ENCODE peak calls at places on chromosome 3, in ten cellular contexts. L, E, Y, B, I, U, J, C, A and H are unnamed samples.

GRCh38 chr3:126731044-126731443 is 27.0 kb downstream of the CHCHD6 start:
- DNase-seq in E (no peak), Y (no peak), J (no peak), U (no peak), L (no peak), A (no peak), C (no peak), B (no peak), I (no peak), H (no peak)

GRCh38 chr3:122742234-122742633 is 51.4 kb downstream of the HSPBAP1 start:
- DNase-seq in E (no peak), I (no peak), B (no peak), C (no peak), J (no peak), Y (no peak), L (no peak), A (no peak), U (no peak), H (no peak)

GRCh38 chr3:143266936-143267335 is 147.4 kb downstream of the CHST2 start:
- DNase-seq in C (no peak), B (no peak), A (no peak), E (no peak), J (no peak), Y (no peak), U (no peak), L (no peak), I (no peak), H (no peak)

GRCh38 chr3:74891312-74891711 is 276.9 kb upstream of the CNTN3 start:
- DNase-seq in J (no peak), B (no peak), Y (no peak), L (no peak), C (no peak), U (no peak), A (no peak), I (no peak), E (no peak), H (no peak)

GRCh38 chr3:15693340-15693739 is 91.8 kb downstream of the BTD start:
- DNase-seq in E (no peak), A (no peak), U (no peak), B (no peak), C (no peak), Y (no peak), I (no peak), J (peak), L (no peak), H (no peak)

GRCh38 chr3:57787867-57788623 is 31.9 kb downstream of the SLMAP start:
- DNase-seq in C (no peak), A (no peak), Y (no peak), U (no peak), E (no peak), L (no peak), B (no peak), J (no peak), I (no peak), H (no peak)

GRCh38 chr3:2765002-2765579 is 345.1 kb downstream of the IL5RA start:
- DNase-seq in Y (no peak), J (no peak), I (no peak), E (no peak), L (peak), A (no peak), U (no peak), C (no peak), B (no peak), H (no peak)

GRCh38 chr3:125300416-125300815 is 74.7 kb downstream of the ZNF148 start:
- DNase-seq in U (peak), A (peak), Y (no peak), E (peak), B (no peak), J (peak), C (no peak), I (no peak), L (no peak), H (no peak)

GRCh38 chr3:125651246-125651645 is 55.9 kb upstream of the OSBPL11 start:
- DNase-seq in J (no peak), L (no peak), A (no peak), Y (no peak), U (peak), B (peak), C (no peak), E (peak), I (no peak), H (no peak)

GRCh38 chr3:61202086-61202485 is 49.2 kb downstream of the FHIT start:
- DNase-seq in C (no peak), A (no peak), E (no peak), J (no peak), I (no peak), B (no peak), L (no peak), U (no peak), Y (no peak), H (no peak)

GRCh38 chr3:59267021-59267420 is 217.2 kb upstream of the CFAP20DC start:
- DNase-seq in A (no peak), B (no peak), I (no peak), Y (no peak), E (no peak), U (no peak), J (no peak), C (no peak), L (no peak), H (no peak)

GRCh38 chr3:67646586-67647234 is 7.7 kb downstream of the SUCLG2 start:
- DNase-seq in Y (no peak), A (peak), J (no peak), E (no peak), I (no peak), U (peak), B (peak), L (no peak), C (no peak), H (no peak)

GRCh38 chr3:30286811-30287210 is 319.6 kb upstream of the TGFBR2 start:
- DNase-seq in B (no peak), U (peak), J (no peak), E (no peak), Y (no peak), L (no peak), I (no peak), C (no peak), A (no peak), H (no peak)

GRCh38 chr3:151900460-151900859 is 27.0 kb downstream of the SUCNR1 start:
- DNase-seq in I (no peak), L (no peak), C (no peak), Y (no peak), E (no peak), A (no peak), U (peak), B (no peak), J (no peak), H (no peak)

GRCh38 chr3:152352559-152352958 is 83.8 kb downstream of the MBNL1 start:
- DNase-seq in Y (no peak), E (no peak), L (no peak), I (no peak), B (no peak), J (no peak), C (no peak), U (peak), A (no peak), H (no peak)

GRCh38 chr3:113232367-113232766 is 21.0 kb downstream of the BOC start:
- DNase-seq in J (no peak), B (no peak), Y (no peak), L (no peak), A (no peak), I (no peak), E (no peak), C (no peak), U (no peak), H (no peak)

GRCh38 chr3:41711656-41712055 is 250.2 kb downstream of the ULK4 start:
- DNase-seq in C (no peak), J (no peak), A (no peak), I (no peak), E (peak), Y (no peak), U (no peak), L (no peak), B (no peak), H (no peak)

GRCh38 chr3:148583793-148584192 is 113.9 kb upstream of the AGTR1 start:
- DNase-seq in I (no peak), U (no peak), L (no peak), E (no peak), Y (no peak), J (no peak), A (no peak), C (no peak), B (no peak), H (no peak)

GRCh38 chr3:115961390-115961789 is 338.1 kb downstream of the GAP43 start:
- DNase-seq in A (no peak), L (no peak), I (no peak), B (no peak), E (no peak), U (no peak), C (no peak), J (no peak), Y (no peak), H (no peak)

GRCh38 chr3:179027326-179027900 is 44.2 kb downstream of the ZMAT3 start:
- DNase-seq in J (no peak), C (no peak), L (no peak), U (peak), E (no peak), B (no peak), I (no peak), Y (no peak), A (no peak), H (no peak)

GRCh38 chr3:31094048-31094447 is 199.6 kb upstream of the GADL1 start:
- DNase-seq in Y (no peak), U (no peak), A (no peak), E (no peak), B (no peak), J (no peak), C (no peak), I (no peak), L (no peak), H (no peak)

GRCh38 chr3:107913671-107914070 is 177.2 kb downstream of the CD47 start:
- DNase-seq in A (no peak), J (no peak), L (no peak), I (no peak), B (no peak), Y (no peak), C (no peak), E (no peak), U (peak), H (no peak)

GRCh38 chr3:137131081-137131480 is 173.3 kb downstream of the IL20RB start:
- DNase-seq in B (no peak), A (no peak), I (no peak), L (peak), Y (no peak), J (no peak), C (no peak), E (no peak), U (no peak), H (no peak)

GRCh38 chr3:50464578-50464977 is 38.9 kb downstream of the CACNA2D2 start:
- DNase-seq in E (no peak), B (no peak), C (no peak), Y (no peak), A (no peak), J (no peak), L (no peak), I (no peak), U (no peak), H (no peak)

GRCh38 chr3:149152420-149152819 is 23.0 kb downstream of the HPS3 start:
- DNase-seq in J (peak), U (peak), B (no peak), I (no peak), E (no peak), A (no peak), L (no peak), Y (no peak), C (no peak), H (no peak)

GRCh38 chr3:9143180-9143579 is 106.3 kb downstream of the SRGAP3 start:
- DNase-seq in J (no peak), I (no peak), Y (no peak), B (no peak), U (no peak), L (no peak), A (no peak), E (no peak), C (no peak), H (no peak)